ENCODE peak calls at places on chromosomes 6 and 20, in four cellular contexts. X is K562, Y is H1, J is HepG2. I is an unnamed sample.
A peak's percentile ranks its signal among the peaks of the same experiment; 100 is the strongest.

GRCh38 chr6:156883497-156884252 is 106.5 kb downstream of the ARID1B start:
- DNase-seq in Y (no peak), X (no peak), J (no peak), I (no peak)

GRCh38 chr6:116277124-116277523 is 2.6 kb downstream of the TSPYL1 start:
- DNase-seq in X (peak; percentile 27), J (no peak), Y (no peak), I (no peak)

GRCh38 chr6:28258877-28259777 is at the start of gene NKAPL:
- DNase-seq in X (no peak), J (no peak), Y (peak; percentile 43), I (no peak)

GRCh38 chr20:23995905-23996666 is 7.5 kb upstream of the GGTLC1 start:
- DNase-seq in Y (no peak), X (peak; percentile 59), J (peak; percentile 50), I (no peak)

GRCh38 chr6:88361298-88361697 is 195.2 kb upstream of the CNR1 start:
- DNase-seq in X (no peak), Y (no peak), J (no peak), I (no peak)

GRCh38 chr6:78427386-78427785 is 440.0 kb upstream of the IRAK1BP1 start:
- DNase-seq in X (no peak), Y (no peak), J (no peak), I (no peak)

GRCh38 chr6:37620519-37620918 is 77.2 kb downstream of the MDGA1 start:
- DNase-seq in X (no peak), Y (no peak), J (peak; percentile 73), I (no peak)

GRCh38 chr20:33693741-33694645 is 7.8 kb upstream of the E2F1 start:
- DNase-seq in Y (peak; percentile 54), X (no peak), J (no peak), I (no peak)

GRCh38 chr6:13425971-13426931 is 61.1 kb downstream of the GFOD1 start:
- DNase-seq in J (no peak), Y (no peak), X (no peak), I (no peak)

GRCh38 chr6:133648576-133648975 is 240.3 kb upstream of the TCF21 start:
- DNase-seq in Y (no peak), J (no peak), X (no peak), I (no peak)
- TF ChIP-seq RNF2 in Y (no peak), J (no peak), X (no peak), I (no peak)

DNA sequence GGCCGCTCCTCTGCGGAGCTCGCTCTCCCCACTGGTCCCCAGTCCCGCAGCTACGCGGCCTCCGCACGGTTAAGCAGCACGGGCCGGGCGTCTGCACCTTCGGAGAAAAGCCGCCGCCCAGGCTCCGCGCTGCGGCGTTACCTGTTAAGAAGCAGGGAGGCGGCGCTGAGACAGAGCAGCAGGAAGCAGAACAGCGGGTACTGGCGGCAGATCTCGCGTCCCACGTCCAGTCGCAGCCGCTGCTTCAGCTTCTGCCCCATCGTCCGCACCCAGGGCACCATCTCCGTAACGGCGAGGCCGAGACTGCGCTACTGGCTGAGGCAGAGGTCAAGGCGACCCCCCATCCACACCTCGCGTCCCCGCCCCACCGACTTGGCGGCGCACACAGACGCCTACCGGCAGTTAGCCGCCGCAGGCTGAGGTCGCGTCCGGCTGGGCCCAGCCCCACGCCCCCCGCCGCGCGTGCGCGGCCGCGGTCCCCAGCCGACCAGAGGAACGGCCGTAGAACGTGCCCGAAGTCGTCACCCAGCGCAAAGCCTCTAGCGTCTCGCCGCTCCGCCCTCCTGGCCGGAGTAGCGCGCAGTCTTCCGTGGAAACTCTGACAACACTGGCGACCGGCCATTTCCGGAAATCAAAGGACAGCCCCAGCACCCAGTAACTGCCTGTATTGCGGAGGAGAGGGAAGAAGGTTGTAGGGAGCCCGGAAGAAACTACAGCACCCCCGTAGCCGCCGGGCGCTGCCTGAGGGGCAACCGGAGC is at the start of gene SNX14:
- DNase-seq in J (peak; percentile 89), X (peak; percentile 96), Y (peak; percentile 87), I (peak; percentile 76)
- TF ChIP-seq RNF2 in J (peak; percentile 40), X (peak; percentile 78), Y (no peak), I (no peak)

GRCh38 chr6:47308674-47309325 is 905 bp downstream of the TNFRSF21 start:
- DNase-seq in J (no peak), X (peak; percentile 42), Y (peak; percentile 77), I (peak; percentile 29)
- TF ChIP-seq RNF2 in J (no peak), X (no peak), Y (no peak), I (no peak)

DNA sequence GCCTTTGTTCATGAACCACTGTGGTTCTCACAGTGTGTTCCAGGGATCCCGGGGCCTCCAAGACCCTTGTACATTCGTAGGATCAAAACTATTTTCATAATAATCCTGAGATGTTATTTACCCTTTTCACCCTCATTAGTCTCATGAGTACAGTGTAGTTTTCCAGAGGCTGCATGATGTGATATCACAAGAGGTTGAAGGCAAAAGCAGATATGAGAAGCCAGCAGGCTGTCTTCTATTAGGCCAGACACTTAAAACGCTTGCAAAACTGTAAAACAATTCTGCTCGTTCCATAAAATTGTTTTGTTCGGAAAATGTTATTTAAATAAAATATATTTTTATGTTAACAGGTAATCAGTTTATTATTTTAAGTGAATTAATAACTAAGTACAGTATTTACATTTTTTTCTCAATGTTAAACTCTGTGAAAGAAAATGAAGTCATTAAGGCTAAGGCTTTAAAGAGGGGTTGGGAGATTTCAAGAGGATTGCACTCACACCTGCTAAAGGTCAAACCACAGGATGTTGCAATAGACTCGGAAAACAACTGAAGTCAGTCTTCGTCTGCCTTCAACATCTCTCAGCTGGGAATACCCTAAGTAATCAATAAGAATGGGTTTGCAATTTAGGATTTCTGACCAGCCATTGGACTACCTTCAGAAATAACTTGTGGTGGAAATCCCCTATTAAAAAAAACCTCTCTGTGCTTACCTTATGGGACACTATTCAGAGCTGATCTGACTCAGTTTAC is 474.2 kb downstream of the KIF16B start:
- DNase-seq in X (no peak), J (peak; percentile 78), Y (no peak), I (no peak)
- TF ChIP-seq RNF2 in X (no peak), J (no peak), Y (no peak), I (no peak)

I was measured in A549.